ENCODE peak calls at places on chromosomes 1 and 21, in ten cellular contexts. N is AG04450, W is pancreas, H is heart right ventricle, Y is lower lobe of right lung, C is WTC11, Q is NB4, V is GM06990, I is activated B cell treated with CpG ODN at 0.5 μM for 24 hours, F is Calu3. K is an unnamed sample.

GRCh38 chr1:2585318-2586092 is 1.1 kb upstream of the PRXL2B start:
- DNase-seq in H (peak), V (peak), C (no peak), Y (peak), Q (peak), F (peak), W (peak), N (no peak), I (peak), K (peak)

GRCh38 chr1:24558455-24558854 is 2.6 kb downstream of the NCMAP start:
- DNase-seq in Q (no peak), N (no peak), W (no peak), F (no peak), H (no peak), I (no peak), Y (no peak), C (no peak), V (no peak), K (no peak)

GRCh38 chr1:159949891-159950480 is 4.1 kb downstream of the SLAMF9 start:
- DNase-seq in W (no peak), Y (no peak), I (no peak), V (no peak), Q (peak), F (no peak), N (no peak), C (no peak), H (no peak), K (no peak)

GRCh38 chr1:227362039-227362438 is 43.7 kb upstream of the CDC42BPA start:
- DNase-seq in W (no peak), V (no peak), Y (no peak), I (no peak), Q (no peak), F (no peak), N (no peak), C (no peak), H (no peak), K (no peak)

GRCh38 chr1:94095744-94096469 is 25.0 kb downstream of the ABCA4 start:
- DNase-seq in V (no peak), Q (no peak), W (no peak), H (peak), N (no peak), I (no peak), F (no peak), C (no peak), Y (no peak), K (no peak)

GRCh38 chr1:156347337-156347736 is 9.0 kb downstream of the TSACC start:
- DNase-seq in F (no peak), C (no peak), I (no peak), W (no peak), Y (no peak), Q (no peak), V (no peak), N (no peak), H (no peak), K (no peak)

GRCh38 chr1:31575373-31576140 is 758 bp upstream of the TINAGL1 start:
- DNase-seq in F (peak), Q (no peak), C (peak), V (no peak), N (no peak), H (no peak), W (peak), I (no peak), Y (peak), K (peak)

GRCh38 chr1:35539824-35540261 is 17.4 kb downstream of the KIAA0319L start:
- DNase-seq in I (no peak), H (no peak), V (no peak), F (no peak), C (no peak), N (peak), W (no peak), Q (peak), Y (no peak), K (no peak)

GRCh38 chr1:41500781-41501518 is 16.5 kb upstream of the EDN2 start:
- DNase-seq in F (peak), I (no peak), V (no peak), Q (no peak), W (no peak), H (no peak), C (no peak), N (no peak), Y (no peak), K (no peak)

GRCh38 chr1:28507247-28507645 is 1.4 kb downstream of the RCC1 start:
- DNase-seq in C (no peak), F (no peak), I (no peak), N (no peak), W (no peak), V (no peak), Q (peak), Y (no peak), H (no peak), K (no peak)

GRCh38 chr1:58549231-58549958 is 2.9 kb upstream of the OMA1 start:
- DNase-seq in Y (no peak), I (no peak), V (no peak), H (no peak), Q (no peak), W (no peak), F (no peak), C (no peak), N (no peak), K (no peak)

GRCh38 chr1:94726981-94727685 is 93.0 kb upstream of the SLC44A3 start:
- DNase-seq in I (no peak), H (no peak), C (no peak), V (no peak), Y (no peak), F (no peak), W (no peak), N (no peak), Q (no peak), K (no peak)

GRCh38 chr1:148353461-148354283 is 129.4 kb downstream of the PPIAL4G start:
- DNase-seq in W (no peak), H (no peak), N (no peak), I (no peak), C (peak), F (peak), V (peak), Y (no peak), Q (no peak), K (peak)

GRCh38 chr1:10772711-10773110 is 23.7 kb downstream of the CASZ1 start:
- DNase-seq in I (no peak), C (no peak), Y (peak), W (no peak), N (no peak), H (no peak), F (no peak), V (no peak), Q (no peak), K (no peak)

GRCh38 chr1:151944110-151944858 is 35.0 kb upstream of the THEM4 start:
- DNase-seq in V (no peak), F (no peak), N (no peak), Q (no peak), C (no peak), W (no peak), I (no peak), Y (no peak), H (peak), K (no peak)

GRCh38 chr21:27776925-27777553 is 810.2 kb upstream of the ADAMTS5 start:
- DNase-seq in I (no peak), W (peak), Y (no peak), C (no peak), V (no peak), H (peak), Q (no peak), N (no peak), F (no peak), K (no peak)

GRCh38 chr1:110559157-110559556 is 40.2 kb upstream of the KCNA10 start:
- DNase-seq in F (no peak), H (no peak), W (no peak), I (no peak), Q (peak), Y (no peak), C (no peak), N (no peak), V (no peak), K (no peak)

GRCh38 chr1:47219001-47219400 is 13.0 kb downstream of the TAL1 start:
- DNase-seq in C (no peak), N (no peak), I (no peak), Q (no peak), F (no peak), H (no peak), W (no peak), V (no peak), Y (no peak), K (no peak)

GRCh38 chr1:42941640-42942330 is 16.9 kb downstream of the SLC2A1 start:
- DNase-seq in Q (no peak), V (no peak), N (no peak), Y (peak), F (peak), C (no peak), W (peak), H (peak), I (no peak), K (peak)

GRCh38 chr1:6180215-6180577 is at the start of gene CHD5:
- DNase-seq in I (no peak), H (no peak), N (no peak), F (peak), V (no peak), Y (no peak), C (peak), W (no peak), Q (no peak), K (no peak)
- TF ChIP-seq CTCF in I (no peak), H (no peak), N (no peak), F (no peak), V (no peak), Y (no peak), C (no peak), W (no peak), Q (no peak), K (no peak)

GRCh38 chr1:231584117-231584516 is 42.5 kb upstream of the DISC1 start:
- DNase-seq in N (no peak), C (no peak), H (no peak), Y (no peak), I (no peak), Q (peak), V (no peak), F (peak), W (no peak), K (peak)
- TF ChIP-seq CTCF in N (peak), C (no peak), H (peak), Y (no peak), I (no peak), Q (peak), V (peak), F (peak), W (no peak), K (peak)

GRCh38 chr21:37000381-37000780 is 6.1 kb upstream of the RIPPLY3 start:
- DNase-seq in F (no peak), C (no peak), V (no peak), H (no peak), N (no peak), W (no peak), Y (no peak), I (no peak), Q (peak), K (no peak)
- TF ChIP-seq CTCF in F (no peak), C (no peak), V (no peak), H (no peak), N (no peak), W (no peak), Y (no peak), I (no peak), Q (no peak), K (no peak)

DNA sequence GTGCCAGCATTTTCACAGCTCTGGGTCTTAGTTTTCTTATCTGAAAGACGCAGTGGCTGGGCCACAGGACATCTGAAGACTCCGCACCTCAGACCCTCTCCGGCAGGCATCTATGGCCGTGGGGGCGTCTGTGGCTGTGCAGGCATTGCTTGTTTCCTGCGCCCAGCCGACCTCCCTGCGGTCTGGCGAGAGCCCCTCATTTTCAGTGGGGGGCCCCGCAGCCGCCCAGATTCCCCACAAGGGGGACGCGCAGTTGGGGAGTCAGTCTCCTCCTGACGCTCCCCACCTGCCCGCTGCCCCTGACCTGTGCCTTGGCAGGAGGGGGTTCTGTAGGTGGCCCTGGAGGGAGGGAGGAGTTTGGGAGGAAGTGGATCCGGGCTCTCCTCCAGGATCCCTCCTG is 3.5 kb upstream of the TFF1 start:
- DNase-seq in C (peak), V (no peak), F (no peak), Y (no peak), Q (no peak), W (no peak), H (no peak), I (no peak), N (no peak), K (no peak)
- TF ChIP-seq CTCF in C (no peak), V (peak), F (no peak), Y (no peak), Q (no peak), W (no peak), H (no peak), I (no peak), N (no peak), K (no peak)

GRCh38 chr1:27392778-27393635 is 585 bp downstream of the GPR3 start:
- DNase-seq in V (no peak), W (no peak), F (peak), Y (no peak), N (no peak), Q (peak), C (no peak), I (no peak), H (no peak), K (no peak)
- TF ChIP-seq CTCF in V (peak), W (no peak), F (no peak), Y (no peak), N (peak), Q (peak), C (no peak), I (no peak), H (no peak), K (no peak)

GRCh38 chr1:153441238-153441755 is 19.2 kb downstream of the S100A7 start:
- DNase-seq in I (no peak), F (no peak), W (no peak), V (no peak), Q (no peak), H (no peak), C (no peak), N (no peak), Y (no peak), K (no peak)

GRCh38 chr1:153447498-153448170 is 12.8 kb downstream of the S100A7 start:
- DNase-seq in C (no peak), Y (no peak), F (no peak), W (no peak), N (peak), Q (no peak), I (no peak), V (no peak), H (no peak), K (peak)

GRCh38 chr1:153444078-153444477 is 16.4 kb downstream of the S100A7 start:
- DNase-seq in Q (no peak), V (no peak), C (no peak), H (no peak), I (no peak), Y (no peak), W (no peak), F (no peak), N (no peak), K (no peak)

GRCh38 chr1:153439273-153439672 is 21.2 kb downstream of the S100A7 start:
- DNase-seq in V (no peak), Y (no peak), I (no peak), N (no peak), F (no peak), Q (no peak), C (no peak), W (no peak), H (no peak), K (no peak)

DNA sequence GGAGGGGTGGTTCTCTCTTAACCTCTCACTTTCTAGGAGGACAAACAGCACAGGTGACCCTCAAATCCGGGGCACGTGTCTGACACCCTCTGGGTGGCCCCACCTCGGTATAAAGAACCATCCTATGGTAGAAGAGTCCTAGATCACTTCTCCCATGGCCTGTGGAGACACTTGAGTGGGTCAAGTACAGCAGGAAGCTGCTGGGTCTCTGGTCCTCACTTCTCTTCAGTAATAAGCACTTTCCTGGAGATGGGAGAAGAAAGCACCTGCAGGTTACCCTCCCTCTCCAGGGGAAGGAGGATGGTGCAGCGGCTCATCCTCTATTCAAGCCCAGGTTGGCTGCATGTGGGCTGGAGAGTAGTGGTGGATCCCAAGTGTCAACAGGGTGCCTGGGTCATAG is 17.0 kb downstream of the S100A7 start:
- DNase-seq in F (no peak), I (no peak), Y (no peak), C (no peak), W (no peak), N (no peak), Q (no peak), V (no peak), H (no peak), K (no peak)
- TF ChIP-seq CTCF in F (no peak), I (no peak), Y (no peak), C (no peak), W (no peak), N (no peak), Q (no peak), V (no peak), H (no peak), K (no peak)

DNA sequence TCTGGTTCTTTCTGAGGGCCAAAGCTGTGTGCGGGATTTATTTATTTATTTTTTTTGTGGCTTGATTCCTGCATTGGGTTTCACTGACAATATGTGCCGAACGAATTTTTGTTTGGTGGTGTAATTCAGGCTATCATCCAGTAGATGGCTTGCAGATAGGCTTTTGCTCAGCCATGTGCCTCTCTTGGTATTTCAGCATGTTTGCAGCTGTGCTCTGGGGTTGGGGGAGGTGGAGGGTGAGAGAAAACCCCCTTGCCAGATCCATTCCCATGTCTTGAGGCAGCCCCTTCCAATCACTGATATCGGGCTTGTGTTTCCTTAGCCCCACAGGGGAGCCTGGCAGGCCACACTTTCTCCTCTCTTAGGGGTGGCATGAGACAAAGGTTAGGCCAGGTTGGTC is 302.4 kb downstream of the PTGER3 start:
- DNase-seq in W (no peak), V (no peak), N (no peak), Q (peak), F (no peak), I (no peak), H (no peak), C (peak), Y (no peak), K (no peak)
- TF ChIP-seq CTCF in W (no peak), V (peak), N (peak), Q (peak), F (peak), I (no peak), H (no peak), C (peak), Y (peak), K (no peak)

K was measured in RWPE1.